ENCODE peak calls at places on chromosomes 11 and 22, in ten cellular contexts. X, H, I, W, O, L, G, Y, U and K are unnamed samples.

GRCh38 chr11:2585566-2586090 is 114.2 kb downstream of the KCNQ1OT1 start:
- DNase-seq in X (no peak), H (no peak), I (no peak), W (peak; percentile 53), O (no peak), L (no peak), G (peak; percentile 6), Y (no peak), U (no peak), K (no peak)

GRCh38 chr22:38174626-38175025 is 7.0 kb downstream of the PLA2G6 start:
- DNase-seq in X (no peak), H (no peak), I (no peak), W (no peak), O (no peak), L (no peak), G (no peak), Y (no peak), U (no peak), K (no peak)

GRCh38 chr11:94968334-94968958 is 4.9 kb downstream of the CWC15 start:
- DNase-seq in X (peak; percentile 26), H (no peak), I (no peak), W (no peak), O (no peak), L (no peak), G (no peak), Y (no peak), U (no peak), K (no peak)

GRCh38 chr11:135027461-135027860 is 615.4 kb upstream of the B3GAT1 start:
- DNase-seq in X (peak; percentile 40), H (no peak), I (no peak), W (no peak), O (peak; percentile 57), L (peak; percentile 0), G (peak; percentile 29), Y (no peak), U (no peak), K (peak; percentile 64)

GRCh38 chr11:116513894-116514293 is 258.9 kb downstream of the BUD13 start:
- DNase-seq in X (no peak), H (no peak), I (no peak), W (no peak), O (peak; percentile 69), L (peak; percentile 5), G (peak; percentile 47), Y (peak; percentile 56), U (no peak), K (peak; percentile 9)

GRCh38 chr11:35663408-35663702 is 780 bp downstream of the TRIM44 start:
- DNase-seq in X (no peak), H (no peak), I (no peak), W (no peak), O (no peak), L (no peak), G (no peak), Y (no peak), U (no peak), K (no peak)

GRCh38 chr11:650482-650881 is 13.4 kb downstream of the DRD4 start:
- DNase-seq in X (no peak), H (no peak), I (no peak), W (no peak), O (no peak), L (no peak), G (no peak), Y (no peak), U (no peak), K (no peak)

GRCh38 chr11:57370251-57370650 is 10.7 kb downstream of the PRG3 start:
- DNase-seq in X (peak; percentile 39), H (no peak), I (no peak), W (no peak), O (no peak), L (no peak), G (no peak), Y (no peak), U (no peak), K (no peak)

GRCh38 chr11:65399845-65400244 is 13.4 kb downstream of the FRMD8 start:
- DNase-seq in X (no peak), H (no peak), I (no peak), W (peak; percentile 57), O (no peak), L (no peak), G (no peak), Y (no peak), U (no peak), K (no peak)

GRCh38 chr11:80473562-80473961 is 1032.7 kb upstream of the TENM4 start:
- DNase-seq in X (no peak), H (no peak), I (no peak), W (no peak), O (peak; percentile 3), L (no peak), G (no peak), Y (no peak), U (no peak), K (no peak)

GRCh38 chr11:117010808-117011540 is 87.3 kb downstream of the SIK3 start:
- DNase-seq in X (peak; percentile 92), H (no peak), I (no peak), W (no peak), O (no peak), L (no peak), G (no peak), Y (no peak), U (no peak), K (no peak)

GRCh38 chr11:17741487-17741886 is 6.9 kb downstream of the KCNC1 start:
- DNase-seq in X (no peak), H (no peak), I (no peak), W (peak; percentile 31), O (no peak), L (no peak), G (no peak), Y (no peak), U (no peak), K (no peak)

GRCh38 chr22:49997221-49997599 is 15.4 kb downstream of the IL17REL start:
- DNase-seq in X (no peak), H (no peak), I (peak; percentile 63), W (peak; percentile 71), O (no peak), L (no peak), G (no peak), Y (no peak), U (no peak), K (peak; percentile 9)

GRCh38 chr11:73530109-73530508 is 67.8 kb downstream of the FAM168A start:
- DNase-seq in X (no peak), H (no peak), I (no peak), W (no peak), O (peak; percentile 83), L (no peak), G (no peak), Y (no peak), U (no peak), K (no peak)

GRCh38 chr22:44338183-44338812 is 25.5 kb upstream of the SHISAL1 start:
- DNase-seq in X (no peak), H (no peak), I (no peak), W (no peak), O (no peak), L (no peak), G (no peak), Y (peak; percentile 63), U (no peak), K (no peak)

GRCh38 chr11:116558504-116559252 is 214.1 kb downstream of the BUD13 start:
- DNase-seq in X (no peak), H (no peak), I (no peak), W (no peak), O (no peak), L (no peak), G (no peak), Y (no peak), U (no peak), K (no peak)